ENCODE peak calls at places on chromosomes 13 and 19, in seven cellular contexts. One of them, this sample, is unnamed.

GRCh38 chr19:14732510-14732909 is 42.7 kb downstream of the ZNF333 start:
- DNase-seq in H9: no peak
- DNase-seq in trophoblast cell: no peak
- DNase-seq in neuronal stem cell: no peak
- DNase-seq in IMR-90: no peak
- DNase-seq in mesenchymal stem cell: no peak
- DNase-seq in H1: no peak
- DNase-seq in this sample: no peak

GRCh38 chr13:106570354-106570822 is 2.5 kb upstream of the ARGLU1 start:
- DNase-seq in H9: peak; percentile 97
- DNase-seq in trophoblast cell: peak; percentile 88
- DNase-seq in neuronal stem cell: peak; percentile 31
- DNase-seq in IMR-90: peak; percentile 61
- DNase-seq in mesenchymal stem cell: peak; percentile 39
- DNase-seq in H1: peak; percentile 73
- DNase-seq in this sample: peak; percentile 98

GRCh38 chr13:99823961-99824360 is 147.6 kb downstream of the ZIC5 start:
- DNase-seq in H9: no peak
- DNase-seq in trophoblast cell: no peak
- DNase-seq in neuronal stem cell: no peak
- DNase-seq in IMR-90: no peak
- DNase-seq in mesenchymal stem cell: no peak
- DNase-seq in H1: no peak
- DNase-seq in this sample: no peak

GRCh38 chr19:8441725-8442544 is 2.8 kb upstream of the HNRNPM start:
- DNase-seq in H9: peak; percentile 70
- DNase-seq in trophoblast cell: no peak
- DNase-seq in neuronal stem cell: no peak
- DNase-seq in IMR-90: no peak
- DNase-seq in mesenchymal stem cell: no peak
- DNase-seq in H1: no peak
- DNase-seq in this sample: no peak

GRCh38 chr19:1318678-1319471 is 33.2 kb downstream of the EFNA2 start:
- DNase-seq in H9: no peak
- DNase-seq in trophoblast cell: no peak
- DNase-seq in neuronal stem cell: no peak
- DNase-seq in IMR-90: no peak
- DNase-seq in mesenchymal stem cell: no peak
- DNase-seq in H1: no peak
- DNase-seq in this sample: no peak

GRCh38 chr19:39996218-39996810 is 546 bp upstream of the ZNF546 start:
- DNase-seq in H9: no peak
- DNase-seq in trophoblast cell: no peak
- DNase-seq in neuronal stem cell: no peak
- DNase-seq in IMR-90: peak; percentile 70
- DNase-seq in mesenchymal stem cell: peak; percentile 82
- DNase-seq in H1: no peak
- DNase-seq in this sample: no peak

GRCh38 chr13:103953859-103954258 is 887.6 kb upstream of the SLC10A2 start:
- DNase-seq in H9: no peak
- DNase-seq in trophoblast cell: no peak
- DNase-seq in neuronal stem cell: no peak
- DNase-seq in IMR-90: no peak
- DNase-seq in mesenchymal stem cell: no peak
- DNase-seq in H1: no peak
- DNase-seq in this sample: no peak

GRCh38 chr13:82614086-82614485 is 1268.2 kb downstream of the SLITRK1 start:
- DNase-seq in H9: no peak
- DNase-seq in trophoblast cell: no peak
- DNase-seq in neuronal stem cell: no peak
- DNase-seq in IMR-90: no peak
- DNase-seq in mesenchymal stem cell: no peak
- DNase-seq in H1: no peak
- DNase-seq in this sample: no peak

GRCh38 chr13:33272531-33273124 is 12.9 kb downstream of the STARD13 start:
- DNase-seq in H9: no peak
- DNase-seq in trophoblast cell: no peak
- DNase-seq in neuronal stem cell: no peak
- DNase-seq in IMR-90: no peak
- DNase-seq in mesenchymal stem cell: no peak
- DNase-seq in H1: no peak
- DNase-seq in this sample: no peak

GRCh38 chr13:20116213-20116612 is 44.6 kb downstream of the GJA3 start:
- DNase-seq in H9: no peak
- DNase-seq in trophoblast cell: no peak
- DNase-seq in neuronal stem cell: no peak
- DNase-seq in IMR-90: no peak
- DNase-seq in mesenchymal stem cell: no peak
- DNase-seq in H1: no peak
- DNase-seq in this sample: peak; percentile 56

DNA sequence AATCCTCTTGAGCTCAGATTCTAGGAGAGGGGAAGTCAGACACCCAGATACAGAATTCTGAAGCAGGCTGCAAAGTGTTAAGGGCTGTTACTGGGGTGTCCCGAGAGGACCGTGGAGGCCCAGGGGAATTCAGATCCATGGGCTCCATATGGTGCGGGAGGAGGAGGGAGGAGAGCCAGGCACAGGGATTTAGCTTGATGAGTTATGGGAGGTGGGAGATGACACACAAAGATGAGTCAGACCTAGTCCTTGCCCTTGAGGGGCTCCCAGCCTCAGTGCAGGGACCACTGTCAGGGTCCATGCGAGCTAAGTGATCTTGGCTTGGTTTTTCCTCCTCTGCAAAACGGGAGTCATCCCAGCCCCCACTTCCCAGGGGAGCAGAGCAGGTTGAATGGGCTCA is 14.4 kb upstream of the GIPR start:
- DNase-seq in H9: no peak
- DNase-seq in trophoblast cell: no peak
- DNase-seq in neuronal stem cell: no peak
- DNase-seq in IMR-90: no peak
- DNase-seq in mesenchymal stem cell: no peak
- DNase-seq in H1: no peak
- DNase-seq in this sample: no peak
- H2AK5ac ChIP-seq in H9: no peak overlapping the region
- H2AK5ac ChIP-seq in trophoblast cell: no peak overlapping the region
- H2AK5ac ChIP-seq in neuronal stem cell: peak overlapping the region; percentile 73
- H2AK5ac ChIP-seq in IMR-90: no peak overlapping the region
- H2AK5ac ChIP-seq in mesenchymal stem cell: no peak overlapping the region
- H2AK5ac ChIP-seq in H1: no peak overlapping the region
- H2AK5ac ChIP-seq in this sample: peak overlapping the region; percentile 74

GRCh38 chr13:30443957-30444404 is 21.7 kb downstream of the UBE2L5 start:
- DNase-seq in H9: no peak
- DNase-seq in trophoblast cell: no peak
- DNase-seq in neuronal stem cell: no peak
- DNase-seq in IMR-90: no peak
- DNase-seq in mesenchymal stem cell: no peak
- DNase-seq in H1: no peak
- DNase-seq in this sample: no peak

GRCh38 chr13:30450066-30450465 is 15.7 kb downstream of the HMGB1 start:
- DNase-seq in H9: no peak
- DNase-seq in trophoblast cell: peak; percentile 84
- DNase-seq in neuronal stem cell: no peak
- DNase-seq in IMR-90: no peak
- DNase-seq in mesenchymal stem cell: no peak
- DNase-seq in H1: no peak
- DNase-seq in this sample: no peak

GRCh38 chr13:30446122-30446500 is 19.6 kb downstream of the HMGB1 start:
- DNase-seq in H9: no peak
- DNase-seq in trophoblast cell: no peak
- DNase-seq in neuronal stem cell: no peak
- DNase-seq in IMR-90: no peak
- DNase-seq in mesenchymal stem cell: no peak
- DNase-seq in H1: no peak
- DNase-seq in this sample: no peak

GRCh38 chr13:30453727-30454126 is 12.0 kb downstream of the HMGB1 start:
- DNase-seq in H9: no peak
- DNase-seq in trophoblast cell: no peak
- DNase-seq in neuronal stem cell: no peak
- DNase-seq in IMR-90: peak; percentile 37
- DNase-seq in mesenchymal stem cell: peak; percentile 35
- DNase-seq in H1: no peak
- DNase-seq in this sample: no peak

DNA sequence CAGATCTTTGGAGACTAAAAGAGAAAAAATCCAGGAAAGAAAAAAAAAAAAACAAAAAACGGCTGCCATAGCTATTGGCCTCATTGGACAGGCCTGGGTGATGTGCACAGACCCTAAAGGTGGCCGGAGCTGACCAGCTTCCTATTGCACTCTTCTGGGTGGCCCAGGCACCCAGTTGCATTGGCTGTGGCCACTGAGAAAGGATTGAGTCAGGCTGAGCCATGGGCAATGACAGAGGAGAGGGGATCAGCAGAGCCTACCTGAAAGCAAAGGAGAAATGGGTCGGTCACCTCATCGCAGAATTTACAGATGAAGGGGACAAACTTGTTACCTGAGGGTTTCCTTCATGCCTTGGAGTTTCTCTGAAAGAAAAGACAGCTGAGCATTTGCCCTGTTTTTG is 17.3 kb downstream of the HMGB1 start:
- DNase-seq in H9: no peak
- DNase-seq in trophoblast cell: no peak
- DNase-seq in neuronal stem cell: no peak
- DNase-seq in IMR-90: no peak
- DNase-seq in mesenchymal stem cell: no peak
- DNase-seq in H1: no peak
- DNase-seq in this sample: no peak
- H3K23ac ChIP-seq in H9: no peak overlapping the region
- H3K23ac ChIP-seq in trophoblast cell: no peak overlapping the region
- H3K23ac ChIP-seq in neuronal stem cell: peak overlapping the region; percentile 55
- H3K23ac ChIP-seq in IMR-90: no peak overlapping the region
- H3K23ac ChIP-seq in mesenchymal stem cell: no peak overlapping the region
- H3K23ac ChIP-seq in H1: no peak overlapping the region
- H3K23ac ChIP-seq in this sample: no peak overlapping the region

DNA sequence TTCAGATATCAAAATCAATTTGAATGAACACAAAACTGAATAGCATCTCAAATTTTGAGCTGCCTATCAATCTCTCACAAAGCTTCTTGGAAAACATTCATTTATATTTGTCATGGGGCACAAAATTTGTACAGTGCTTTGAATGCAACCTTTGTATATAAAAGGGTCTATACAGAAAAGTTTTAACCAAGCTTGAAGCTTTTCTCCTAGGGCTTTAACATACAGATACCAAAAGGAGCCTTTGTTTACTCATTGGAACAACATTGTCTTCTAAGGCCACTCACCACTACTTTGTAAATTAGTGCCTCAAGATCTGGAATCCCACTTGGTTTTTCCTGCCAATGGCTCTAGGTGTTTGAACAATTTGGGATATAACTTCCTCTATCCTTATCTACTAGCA is 21.2 kb downstream of the LNX2 start:
- DNase-seq in H9: no peak
- DNase-seq in trophoblast cell: no peak
- DNase-seq in neuronal stem cell: no peak
- DNase-seq in IMR-90: no peak
- DNase-seq in mesenchymal stem cell: no peak
- DNase-seq in H1: no peak
- DNase-seq in this sample: no peak
- H2BK5ac ChIP-seq in H9: no peak overlapping the region
- H2BK5ac ChIP-seq in trophoblast cell: no peak overlapping the region
- H2BK5ac ChIP-seq in neuronal stem cell: no peak overlapping the region
- H2BK5ac ChIP-seq in IMR-90: no peak overlapping the region
- H2BK5ac ChIP-seq in mesenchymal stem cell: no peak overlapping the region
- H2BK5ac ChIP-seq in H1: no peak overlapping the region
- H2BK5ac ChIP-seq in this sample: no peak overlapping the region

GRCh38 chr13:21364357-21364756 is 94.7 kb downstream of the ZDHHC20 start:
- DNase-seq in H9: no peak
- DNase-seq in trophoblast cell: no peak
- DNase-seq in neuronal stem cell: no peak
- DNase-seq in IMR-90: no peak
- DNase-seq in mesenchymal stem cell: no peak
- DNase-seq in H1: no peak
- DNase-seq in this sample: no peak

GRCh38 chr13:21361706-21362105 is 97.4 kb downstream of the ZDHHC20 start:
- DNase-seq in H9: no peak
- DNase-seq in trophoblast cell: no peak
- DNase-seq in neuronal stem cell: no peak
- DNase-seq in IMR-90: no peak
- DNase-seq in mesenchymal stem cell: no peak
- DNase-seq in H1: no peak
- DNase-seq in this sample: no peak

GRCh38 chr13:21361123-21361522 is 98.0 kb downstream of the ZDHHC20 start:
- DNase-seq in H9: no peak
- DNase-seq in trophoblast cell: no peak
- DNase-seq in neuronal stem cell: no peak
- DNase-seq in IMR-90: no peak
- DNase-seq in mesenchymal stem cell: no peak
- DNase-seq in H1: no peak
- DNase-seq in this sample: no peak

GRCh38 chr13:21360463-21360862 is 98.6 kb downstream of the ZDHHC20 start:
- DNase-seq in H9: peak; percentile 7
- DNase-seq in trophoblast cell: no peak
- DNase-seq in neuronal stem cell: no peak
- DNase-seq in IMR-90: no peak
- DNase-seq in mesenchymal stem cell: no peak
- DNase-seq in H1: no peak
- DNase-seq in this sample: no peak

DNA sequence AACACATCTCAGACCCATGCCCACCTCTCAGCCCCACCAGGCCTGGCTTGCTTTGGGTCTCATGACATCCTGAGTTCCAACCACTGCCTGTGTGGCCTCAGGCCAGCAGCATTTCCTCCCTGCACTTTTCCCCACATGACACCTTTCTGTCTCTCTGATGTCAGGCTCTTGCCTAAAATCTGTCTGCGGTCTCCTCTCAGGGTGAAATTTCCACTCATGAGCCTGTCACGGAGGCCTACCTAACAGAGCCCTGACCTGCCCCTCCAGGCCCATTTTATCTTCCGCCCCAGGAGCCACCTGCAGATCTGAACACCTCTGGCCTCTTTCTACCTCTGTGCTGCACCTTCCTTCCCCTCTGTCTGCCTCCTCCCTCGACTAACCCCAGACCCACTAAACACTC is 93.5 kb downstream of the ZDHHC20 start:
- DNase-seq in H9: no peak
- DNase-seq in trophoblast cell: no peak
- DNase-seq in neuronal stem cell: no peak
- DNase-seq in IMR-90: no peak
- DNase-seq in mesenchymal stem cell: no peak
- DNase-seq in H1: no peak
- DNase-seq in this sample: no peak
- H2AK5ac ChIP-seq in H9: no peak overlapping the region
- H2AK5ac ChIP-seq in trophoblast cell: no peak overlapping the region
- H2AK5ac ChIP-seq in neuronal stem cell: no peak overlapping the region
- H2AK5ac ChIP-seq in IMR-90: no peak overlapping the region
- H2AK5ac ChIP-seq in mesenchymal stem cell: no peak overlapping the region
- H2AK5ac ChIP-seq in H1: peak overlapping the region; percentile 39
- H2AK5ac ChIP-seq in this sample: no peak overlapping the region

DNA sequence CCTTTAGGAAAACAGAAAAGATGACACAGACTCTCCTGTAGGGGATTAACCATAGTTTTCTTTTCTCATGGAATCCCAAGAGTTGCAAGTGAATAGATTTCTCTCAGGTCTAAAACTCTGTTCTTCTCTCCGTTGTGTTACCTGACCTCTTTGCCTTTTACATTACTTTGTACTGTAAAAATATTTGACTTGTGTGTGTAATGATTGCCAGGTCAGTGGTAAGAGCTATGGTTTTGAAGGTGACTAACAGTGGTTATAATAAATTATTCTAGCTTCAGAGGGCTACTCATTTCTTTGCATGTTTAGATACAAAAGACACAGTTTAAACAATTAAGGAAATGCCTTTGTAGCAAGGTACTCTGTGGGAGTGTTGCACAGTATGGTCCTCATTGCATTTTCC is 23.0 kb upstream of the PSG2 start:
- DNase-seq in H9: no peak
- DNase-seq in trophoblast cell: no peak
- DNase-seq in neuronal stem cell: no peak
- DNase-seq in IMR-90: peak; percentile 44
- DNase-seq in mesenchymal stem cell: no peak
- DNase-seq in H1: no peak
- DNase-seq in this sample: no peak
- H3K23ac ChIP-seq in H9: no peak overlapping the region
- H3K23ac ChIP-seq in trophoblast cell: no peak overlapping the region
- H3K23ac ChIP-seq in neuronal stem cell: no peak overlapping the region
- H3K23ac ChIP-seq in IMR-90: peak overlapping the region; percentile 72
- H3K23ac ChIP-seq in mesenchymal stem cell: no peak overlapping the region
- H3K23ac ChIP-seq in H1: no peak overlapping the region
- H3K23ac ChIP-seq in this sample: no peak overlapping the region

This sample was measured in mesendoderm.